ENCODE peak calls at places on chromosomes 3 and 15, in five cellular contexts. V is OCI-LY7, F is progenitor cell of endocrine pancreas, O is B cell, N is K562. Y is an unnamed sample.

GRCh38 chr15:35698978-35699377 is 153.0 kb upstream of the DPH6 start:
- DNase-seq in V (no peak), F (no peak), O (no peak), N (no peak), Y (no peak)

GRCh38 chr3:194905696-194906095 is 220.0 kb downstream of the FAM43A start:
- DNase-seq in V (no peak), F (no peak), O (no peak), N (no peak), Y (no peak)

GRCh38 chr3:100650651-100651611 is 41.5 kb downstream of the ADGRG7 start:
- DNase-seq in V (peak; percentile 10), F (no peak), O (peak; percentile 45), N (no peak), Y (no peak)

GRCh38 chr3:55591893-55592292 is 104.8 kb upstream of the WNT5A start:
- DNase-seq in V (no peak), F (no peak), O (no peak), N (no peak), Y (no peak)

GRCh38 chr15:83300826-83301225 is 16.4 kb upstream of the BNC1 start:
- DNase-seq in V (no peak), F (no peak), O (no peak), N (no peak), Y (no peak)

GRCh38 chr3:48928679-48929078 is 10.0 kb downstream of the ARIH2 start:
- DNase-seq in V (no peak), F (no peak), O (no peak), N (no peak), Y (no peak)

GRCh38 chr3:78258798-78259197 is 1218.9 kb downstream of the ROBO2 start:
- DNase-seq in V (no peak), F (no peak), O (no peak), N (no peak), Y (no peak)

GRCh38 chr15:42707068-42707467 is 29.9 kb downstream of the CDAN1 start:
- DNase-seq in V (no peak), F (no peak), O (no peak), N (no peak), Y (no peak)

GRCh38 chr3:4772171-4772804 is 206.9 kb upstream of the BHLHE40 start:
- DNase-seq in V (no peak), F (no peak), O (no peak), N (no peak), Y (no peak)

GRCh38 chr3:10628902-10629700 is 123.7 kb upstream of the ATP2B2 start:
- DNase-seq in V (no peak), F (no peak), O (no peak), N (no peak), Y (no peak)

GRCh38 chr15:58179741-58180381 is 41.7 kb downstream of the AQP9 start:
- DNase-seq in V (no peak), F (no peak), O (no peak), N (peak; percentile 32), Y (peak; percentile 6)

GRCh38 chr15:67945951-67946700 is 106.3 kb upstream of the RNU6-1 start:
- DNase-seq in V (peak; percentile 16), F (no peak), O (no peak), N (peak; percentile 50), Y (peak; percentile 26)

GRCh38 chr3:4856986-4857385 is 122.3 kb upstream of the BHLHE40 start:
- DNase-seq in V (no peak), F (no peak), O (no peak), N (no peak), Y (no peak)

GRCh38 chr3:39318311-39318710 is 11.2 kb upstream of the CCR8 start:
- DNase-seq in V (no peak), F (no peak), O (no peak), N (no peak), Y (no peak)

GRCh38 chr3:181943285-181943684 is 231.6 kb downstream of the SOX2 start:
- DNase-seq in V (no peak), F (no peak), O (no peak), N (no peak), Y (no peak)

GRCh38 chr3:152865675-152866074 is 30.7 kb downstream of the P2RY1 start:
- DNase-seq in V (no peak), F (no peak), O (no peak), N (no peak), Y (no peak)

GRCh38 chr3:134898315-134898714 is 103.3 kb downstream of the EPHB1 start:
- DNase-seq in V (no peak), F (no peak), O (no peak), N (no peak), Y (no peak)

GRCh38 chr3:183816681-183817080 is 8.7 kb downstream of the MAP6D1 start:
- DNase-seq in V (no peak), F (no peak), O (no peak), N (no peak), Y (no peak)

GRCh38 chr3:9916734-9917680 is at the start of gene IL17RC:
- DNase-seq in V (no peak), F (peak; percentile 30), O (peak; percentile 42), N (peak; percentile 91), Y (peak; percentile 64)

GRCh38 chr3:49813497-49814174 is at the start of gene UBA7:
- DNase-seq in V (no peak), F (no peak), O (peak; percentile 75), N (peak; percentile 17), Y (no peak)

GRCh38 chr3:117997201-117998049 is 1037.2 kb downstream of the IGSF11 start:
- DNase-seq in V (peak; percentile 80), F (peak; percentile 69), O (peak; percentile 23), N (peak; percentile 17), Y (peak; percentile 85)
- TF ChIP-seq CTCF in V (peak; percentile 87), F (peak; percentile 89), O (peak; percentile 70), N (peak; percentile 28), Y (peak; percentile 84)

DNA sequence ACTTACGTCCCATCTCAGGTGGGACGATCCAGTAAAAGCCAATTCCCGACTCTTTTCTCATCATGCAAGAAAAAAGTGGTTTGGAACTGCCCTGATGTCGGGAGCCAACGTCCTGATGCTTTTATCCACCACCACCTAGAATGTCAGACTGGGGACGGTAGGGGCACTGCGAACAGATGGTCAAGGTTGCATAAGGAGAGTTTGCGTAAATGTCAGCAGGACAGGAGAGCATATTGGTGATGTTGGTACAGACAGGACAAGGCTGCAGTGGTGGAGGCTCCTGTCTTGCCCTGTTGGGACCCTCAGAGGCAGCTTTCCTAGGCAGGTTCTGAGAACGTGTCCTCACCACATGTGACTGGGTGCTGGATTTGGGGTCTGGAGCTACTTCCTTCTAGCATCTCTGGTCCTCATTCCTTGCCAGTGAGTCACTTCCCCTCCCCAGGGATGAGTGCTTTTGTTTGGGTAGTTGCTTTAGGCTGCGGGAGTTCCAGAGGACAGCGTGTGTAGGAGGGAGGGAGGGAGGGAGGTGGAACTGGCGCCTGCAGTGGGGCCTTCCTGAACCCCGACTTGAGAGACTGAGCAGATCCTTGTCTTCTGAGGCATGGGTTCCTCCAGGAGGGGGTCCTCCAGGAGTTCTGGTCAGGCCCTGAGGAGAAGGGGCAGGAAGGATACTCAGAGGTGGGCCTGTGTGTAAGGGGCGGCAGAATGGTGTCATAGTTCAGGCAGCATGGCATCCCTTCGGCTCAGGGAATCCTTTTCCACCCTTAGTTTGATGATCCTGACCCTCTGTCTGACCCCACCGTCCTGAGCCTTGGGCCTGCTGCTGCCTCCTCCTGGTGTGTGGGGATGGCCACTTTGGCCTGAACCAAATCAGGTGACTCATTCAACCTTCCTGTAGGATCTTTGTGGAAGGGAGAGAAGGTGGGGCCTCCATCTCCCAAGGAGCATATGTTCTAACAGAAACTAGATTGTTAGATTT is 21.2 kb downstream of the THSD4 start:
- DNase-seq in V (no peak), F (no peak), O (no peak), N (no peak), Y (no peak)
- TF ChIP-seq CTCF in V (no peak), F (no peak), O (no peak), N (no peak), Y (no peak)

GRCh38 chr3:139493826-139494385 is 17.6 kb upstream of the RBP2 start:
- DNase-seq in V (no peak), F (no peak), O (no peak), N (no peak), Y (no peak)

GRCh38 chr3:139491027-139491700 is 14.8 kb upstream of the RBP2 start:
- DNase-seq in V (no peak), F (no peak), O (no peak), N (no peak), Y (no peak)

DNA sequence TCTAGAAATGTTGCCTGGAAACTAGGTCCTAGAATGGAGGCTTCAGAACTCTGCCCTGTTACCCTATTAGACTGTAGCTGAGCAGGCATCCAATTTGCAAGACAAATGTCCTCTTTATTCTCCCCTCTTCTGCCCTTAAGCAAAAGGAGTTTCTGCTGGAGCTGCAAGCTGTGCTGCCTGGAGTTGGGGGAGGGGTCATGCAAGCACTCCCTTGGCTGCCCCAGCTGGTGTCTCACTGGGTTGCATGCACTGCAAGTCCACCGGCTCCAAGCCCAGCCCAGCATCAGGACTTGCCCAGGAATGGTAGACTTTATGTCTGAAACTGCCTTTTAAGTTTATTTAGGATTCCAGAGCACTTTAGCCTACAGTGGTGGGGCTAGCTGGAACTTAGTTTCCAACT is 15.7 kb upstream of the RBP2 start:
- DNase-seq in V (no peak), F (no peak), O (no peak), N (no peak), Y (no peak)
- TF ChIP-seq CTCF in V (no peak), F (no peak), O (no peak), N (no peak), Y (no peak)

GRCh38 chr3:138937690-138938055 is 9.3 kb downstream of the FOXL2 start:
- DNase-seq in V (no peak), F (no peak), O (no peak), N (no peak), Y (no peak)

GRCh38 chr3:138935505-138935863 is 11.5 kb downstream of the FOXL2 start:
- DNase-seq in V (no peak), F (no peak), O (no peak), N (no peak), Y (no peak)

GRCh38 chr3:138936763-138937689 is 9.9 kb downstream of the FOXL2 start:
- DNase-seq in V (no peak), F (no peak), O (no peak), N (no peak), Y (peak; percentile 30)

GRCh38 chr3:138933981-138934691 is 12.8 kb downstream of the FOXL2 start:
- DNase-seq in V (no peak), F (no peak), O (no peak), N (no peak), Y (no peak)

GRCh38 chr3:138935864-138936762 is 10.8 kb downstream of the FOXL2 start:
- DNase-seq in V (peak; percentile 31), F (peak; percentile 86), O (peak; percentile 90), N (peak; percentile 86), Y (peak; percentile 92)
- TF ChIP-seq CTCF in V (peak; percentile 74), F (peak; percentile 95), O (peak; percentile 97), N (peak; percentile 87), Y (peak; percentile 97)

GRCh38 chr3:32877598-32877997 is 59.8 kb downstream of the TRIM71 start:
- DNase-seq in V (no peak), F (no peak), O (no peak), N (no peak), Y (no peak)

GRCh38 chr3:32870373-32871091 is 52.7 kb downstream of the TRIM71 start:
- DNase-seq in V (no peak), F (no peak), O (no peak), N (no peak), Y (no peak)

GRCh38 chr3:32876920-32877319 is 59.1 kb downstream of the TRIM71 start:
- DNase-seq in V (no peak), F (no peak), O (no peak), N (no peak), Y (no peak)

GRCh38 chr3:32872487-32873382 is 54.9 kb downstream of the TRIM71 start:
- DNase-seq in V (no peak), F (no peak), O (no peak), N (no peak), Y (no peak)

GRCh38 chr3:32873491-32874130 is 55.8 kb downstream of the TRIM71 start:
- DNase-seq in V (no peak), F (no peak), O (no peak), N (no peak), Y (no peak)
- TF ChIP-seq CTCF in V (peak; percentile 24), F (no peak), O (no peak), N (peak; percentile 21), Y (no peak)